ENCODE peak calls at places on chromosomes 12 and 14, in seven cellular contexts. F is psoas muscle, N is lung, D is esophagus muscularis mucosa, S is adrenal gland, W is sigmoid colon, U is breast epithelium. T is an unnamed sample. For H3K4me1 and H3K9me3, the result is how much of the 10 kb centered on the place peaks cover.

GRCh38 chr12:52818376-52818775 is 4.5 kb upstream of the KRT4 start:
- DNase-seq in F (no peak), N (no peak), D (no peak), S (no peak), W (no peak), U (no peak), T (peak)

GRCh38 chr14:21524575-21525518 is 1.3 kb downstream of the SALL2 start:
- DNase-seq in F (no peak), N (no peak), D (no peak), S (no peak), W (no peak), U (no peak), T (no peak)

GRCh38 chr14:70571139-70571538 is 29.3 kb downstream of the MED6 start:
- DNase-seq in F (no peak), N (no peak), D (no peak), S (no peak), W (no peak), U (no peak), T (no peak)

GRCh38 chr14:48536318-48536717 is 860.9 kb upstream of the MDGA2 start:
- DNase-seq in F (no peak), N (no peak), D (no peak), S (no peak), W (no peak), U (no peak), T (peak)

GRCh38 chr14:20184181-20184580 is 6.5 kb upstream of the OR11G2 start:
- DNase-seq in F (no peak), N (no peak), D (no peak), S (no peak), W (no peak), U (no peak), T (no peak)

GRCh38 chr14:43735926-43736325 is 771.2 kb downstream of the FSCB start:
- DNase-seq in F (no peak), N (no peak), D (no peak), S (no peak), W (no peak), U (no peak), T (no peak)

GRCh38 chr12:50750366-50750765 is 13.5 kb upstream of the ATF1 start:
- DNase-seq in F (no peak), N (no peak), D (no peak), S (no peak), W (no peak), U (no peak), T (no peak)

GRCh38 chr12:52495385-52495784 is 2.3 kb upstream of the KRT6A start:
- DNase-seq in F (no peak), N (no peak), D (peak), S (no peak), W (no peak), U (no peak), T (no peak)

GRCh38 chr14:49497725-49498348 is 88.3 kb downstream of the RPS29 start:
- DNase-seq in F (no peak), N (no peak), D (no peak), S (peak), W (no peak), U (no peak), T (peak)

GRCh38 chr12:45644521-45644920 is 85.0 kb upstream of the ARID2 start:
- DNase-seq in F (no peak), N (no peak), D (no peak), S (peak), W (no peak), U (no peak), T (no peak)

GRCh38 chr12:103801709-103802585 is 39.1 kb downstream of the NT5DC3 start:
- DNase-seq in F (peak), N (no peak), D (no peak), S (no peak), W (peak), U (no peak), T (peak)

GRCh38 chr14:54762296-54762695 is 140.3 kb downstream of the GCH1 start:
- DNase-seq in F (no peak), N (no peak), D (no peak), S (no peak), W (no peak), U (no peak), T (no peak)

GRCh38 chr12:113298861-113299545 is 35.9 kb downstream of the SLC8B1 start:
- DNase-seq in F (peak), N (no peak), D (no peak), S (peak), W (no peak), U (no peak), T (no peak)

GRCh38 chr14:90795744-90796143 is 20.5 kb downstream of the TTC7B start:
- DNase-seq in F (no peak), N (no peak), D (no peak), S (no peak), W (no peak), U (no peak), T (no peak)

GRCh38 chr12:64181504-64182291 is 40.4 kb downstream of the KICS2 start:
- DNase-seq in F (peak), N (peak), D (no peak), S (peak), W (peak), U (no peak), T (peak)

GRCh38 chr12:62625238-62625637 is 158.6 kb downstream of the MON2 start:
- DNase-seq in F (no peak), N (no peak), D (peak), S (peak), W (no peak), U (no peak), T (no peak)

GRCh38 chr14:100911665-100912316 is 8.3 kb upstream of the RTL1 start:
- DNase-seq in F (no peak), N (no peak), D (no peak), S (no peak), W (no peak), U (no peak), T (no peak)

GRCh38 chr12:110574044-110574443 is 9.1 kb downstream of the PPTC7 start:
- DNase-seq in F (no peak), N (no peak), D (no peak), S (no peak), W (no peak), U (no peak), T (no peak)

GRCh38 chr14:66514206-66514605 is 6.3 kb downstream of the GPHN start:
- DNase-seq in F (no peak), N (no peak), D (no peak), S (no peak), W (no peak), U (no peak), T (no peak)

GRCh38 chr14:101761881-101762529 is 496 bp downstream of the PPP2R5C start:
- DNase-seq in F (no peak), N (no peak), D (peak), S (peak), W (peak), U (no peak), T (peak)

GRCh38 chr12:124771462-124772361 is 92.0 kb downstream of the SCARB1 start:
- DNase-seq in F (peak), N (peak), D (peak), S (peak), W (peak), U (peak), T (peak)

GRCh38 chr14:102824832-102825231 is 47.6 kb downstream of the TRAF3 start:
- DNase-seq in F (peak), N (no peak), D (no peak), S (no peak), W (no peak), U (no peak), T (no peak)

GRCh38 chr12:39355841-39356240 is 87.1 kb downstream of the KIF21A start:
- DNase-seq in F (no peak), N (no peak), D (no peak), S (no peak), W (no peak), U (no peak), T (no peak)

GRCh38 chr12:20374775-20375174 is 6.4 kb downstream of the PDE3A start:
- DNase-seq in F (no peak), N (no peak), D (no peak), S (no peak), W (no peak), U (no peak), T (no peak)

GRCh38 chr14:96121660-96122395 is 82.7 kb downstream of the C14orf132 start:
- DNase-seq in F (no peak), N (no peak), D (no peak), S (no peak), W (no peak), U (no peak), T (no peak)

GRCh38 chr14:61630399-61630798 is 64.9 kb upstream of the HIF1A start:
- DNase-seq in F (no peak), N (no peak), D (no peak), S (no peak), W (no peak), U (no peak), T (no peak)

GRCh38 chr12:113888435-113888834 is 77.7 kb downstream of the RBM19 start:
- DNase-seq in F (no peak), N (no peak), D (no peak), S (no peak), W (no peak), U (no peak), T (no peak)

GRCh38 chr12:51855586-51856428 is 7.3 kb upstream of the FIGNL2 start:
- DNase-seq in F (peak), N (no peak), D (no peak), S (no peak), W (no peak), U (no peak), T (no peak)

GRCh38 chr14:105092124-105092911 is 27.1 kb upstream of the GPR132 start:
- DNase-seq in F (no peak), N (no peak), D (no peak), S (no peak), W (peak), U (peak), T (no peak)

GRCh38 chr12:131773582-131774221 is 54.5 kb upstream of the MMP17 start:
- DNase-seq in F (no peak), N (no peak), D (no peak), S (no peak), W (no peak), U (peak), T (no peak)

GRCh38 chr12:112190626-112191025 is 65.3 kb downstream of the TRAFD1 start:
- DNase-seq in F (no peak), N (no peak), D (no peak), S (no peak), W (no peak), U (no peak), T (no peak)

GRCh38 chr12:56488041-56488955 is at the start of gene GLS2:
- DNase-seq in F (peak), N (peak), D (peak), S (peak), W (peak), U (peak), T (no peak)

GRCh38 chr12:132154341-132154761 is 10.1 kb downstream of the NOC4L start:
- DNase-seq in F (peak), N (no peak), D (no peak), S (no peak), W (no peak), U (no peak), T (no peak)

GRCh38 chr14:77307099-77307496 is 13.6 kb downstream of the POMT2 start:
- DNase-seq in F (no peak), N (no peak), D (no peak), S (no peak), W (no peak), U (no peak), T (peak)

GRCh38 chr14:104865631-104866441 is 768 bp downstream of the CEP170B start:
- DNase-seq in F (peak), N (peak), D (no peak), S (peak), W (peak), U (no peak), T (no peak)

GRCh38 chr12:2156333-2156732 is 103.5 kb downstream of the CACNA1C start:
- DNase-seq in F (no peak), N (no peak), D (no peak), S (no peak), W (no peak), U (no peak), T (no peak)

GRCh38 chr12:42570076-42570475 is 19.5 kb downstream of the PRICKLE1 start:
- DNase-seq in F (no peak), N (no peak), D (no peak), S (no peak), W (no peak), U (no peak), T (no peak)

GRCh38 chr12:127780881-127781280 is 486.1 kb upstream of the TMEM132C start:
- DNase-seq in F (no peak), N (no peak), D (no peak), S (no peak), W (no peak), U (no peak), T (peak)

GRCh38 chr12:127787544-127787943 is 479.4 kb upstream of the TMEM132C start:
- DNase-seq in F (no peak), N (no peak), D (no peak), S (no peak), W (no peak), U (no peak), T (no peak)

GRCh38 chr12:127781336-127781735 is 485.6 kb upstream of the TMEM132C start:
- DNase-seq in F (no peak), N (no peak), D (no peak), S (no peak), W (no peak), U (no peak), T (no peak)

GRCh38 chr12:127785535-127785934 is 481.4 kb upstream of the TMEM132C start:
- DNase-seq in F (no peak), N (no peak), D (no peak), S (peak), W (no peak), U (no peak), T (no peak)

GRCh38 chr12:127785936-127786335 is 481.0 kb upstream of the TMEM132C start:
- DNase-seq in F (no peak), N (no peak), D (no peak), S (no peak), W (no peak), U (no peak), T (no peak)
- H3K27ac ChIP-seq in F (no peak), N (no peak), D (no peak), S (no peak), W (no peak), U (no peak), T (no peak)

GRCh38 chr12:121216102-121216501 is 6.2 kb downstream of the P2RX4 start:
- DNase-seq in F (no peak), N (no peak), D (no peak), S (no peak), W (no peak), U (no peak), T (no peak)
- H3K4me1 ChIP-seq in F (under half), N (under half), D (under half), S (under half), W (under half), U (under half), T (under half)

DNA sequence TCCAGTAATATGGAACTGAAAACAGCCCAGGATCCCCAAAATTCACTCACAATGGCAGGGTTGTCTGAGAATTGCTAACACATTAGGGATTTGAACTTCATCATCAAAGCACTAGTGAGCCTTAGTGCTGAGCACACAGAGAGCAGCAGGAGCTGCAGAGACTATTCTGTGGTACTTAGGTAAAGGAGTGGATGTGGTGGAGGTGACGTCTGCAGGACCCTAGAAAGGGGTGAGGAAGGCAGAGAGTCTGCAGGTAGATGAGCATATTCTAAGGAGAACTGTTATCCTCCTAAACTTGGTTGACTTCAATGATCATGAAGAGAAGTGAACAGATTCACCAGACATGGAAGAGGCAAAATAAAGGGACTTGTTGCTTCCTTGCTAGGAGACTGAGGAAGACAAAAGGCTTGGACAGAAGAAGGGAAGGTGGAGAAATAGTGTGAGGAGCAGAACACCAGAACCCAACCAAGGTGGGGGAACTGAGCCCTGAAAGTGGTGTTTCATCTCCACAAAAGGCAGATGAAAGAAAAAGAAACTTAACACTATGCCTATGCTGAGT is 1164.0 kb downstream of the TMEM121 start:
- DNase-seq in F (no peak), N (no peak), D (no peak), S (no peak), W (no peak), U (no peak), T (no peak)
- H3K9me3 ChIP-seq in F (under half), N (under half), D (under half), S (under half), W (under half), U (under half), T (under half)

DNA sequence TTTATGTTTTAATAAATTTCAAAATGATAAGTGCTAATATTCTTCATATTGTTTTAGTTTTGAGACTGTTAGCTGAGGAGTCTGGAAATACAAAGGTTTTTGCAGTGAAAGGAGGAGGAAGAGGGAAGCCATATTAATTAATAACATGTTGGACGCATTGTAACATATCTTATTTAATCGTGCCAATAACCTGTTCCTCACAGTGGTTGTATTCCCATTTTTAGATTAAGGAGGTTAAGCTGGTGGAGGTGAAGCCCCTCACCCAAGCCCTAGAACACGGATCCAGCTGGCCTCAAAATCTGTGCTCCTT is 92.4 kb downstream of the EML1 start:
- DNase-seq in F (no peak), N (no peak), D (no peak), S (no peak), W (no peak), U (no peak), T (no peak)
- H3K27ac ChIP-seq in F (no peak), N (no peak), D (no peak), S (no peak), W (no peak), U (no peak), T (no peak)